ENCODE peak calls at places on chromosomes 16 and 17, in seven cellular contexts. One of them, this sample, is unnamed.

GRCh38 chr17:65515959-65516948 is 45.2 kb downstream of the AXIN2 start:
- DNase-seq in GM23248: peak
- DNase-seq in neural progenitor cell: no peak
- DNase-seq in GM23338: peak
- DNase-seq in hepatocyte: peak
- DNase-seq in SK-N-SH: no peak
- DNase-seq in HCT116: peak
- DNase-seq in this sample: no peak

GRCh38 chr17:56624947-56625346 is 31.4 kb downstream of the NOG start:
- DNase-seq in SK-N-SH: no peak
- DNase-seq in neural progenitor cell: no peak
- DNase-seq in GM23338: peak
- DNase-seq in hepatocyte: no peak
- DNase-seq in HCT116: no peak
- DNase-seq in GM23248: no peak
- DNase-seq in this sample: no peak

GRCh38 chr16:1761751-1762150 is 9.6 kb downstream of the NME3 start:
- DNase-seq in hepatocyte: no peak
- DNase-seq in GM23248: no peak
- DNase-seq in GM23338: no peak
- DNase-seq in SK-N-SH: no peak
- DNase-seq in HCT116: no peak
- DNase-seq in neural progenitor cell: no peak
- DNase-seq in this sample: no peak

GRCh38 chr16:68244903-68245853 is at the start of gene PLA2G15:
- DNase-seq in neural progenitor cell: peak
- DNase-seq in SK-N-SH: peak
- DNase-seq in GM23338: peak
- DNase-seq in GM23248: peak
- DNase-seq in hepatocyte: peak
- DNase-seq in HCT116: peak
- DNase-seq in this sample: peak

GRCh38 chr17:75238020-75238580 is 23.3 kb downstream of the GGA3 start:
- DNase-seq in GM23338: no peak
- DNase-seq in GM23248: no peak
- DNase-seq in hepatocyte: no peak
- DNase-seq in HCT116: no peak
- DNase-seq in neural progenitor cell: no peak
- DNase-seq in SK-N-SH: no peak
- DNase-seq in this sample: no peak

GRCh38 chr16:10128397-10129258 is 53.6 kb downstream of the GRIN2A start:
- DNase-seq in SK-N-SH: no peak
- DNase-seq in GM23338: no peak
- DNase-seq in GM23248: no peak
- DNase-seq in neural progenitor cell: no peak
- DNase-seq in hepatocyte: no peak
- DNase-seq in HCT116: no peak
- DNase-seq in this sample: no peak

GRCh38 chr17:77842148-77842905 is 116.2 kb upstream of the TNRC6C start:
- DNase-seq in GM23248: peak
- DNase-seq in neural progenitor cell: no peak
- DNase-seq in GM23338: no peak
- DNase-seq in hepatocyte: no peak
- DNase-seq in HCT116: no peak
- DNase-seq in SK-N-SH: no peak
- DNase-seq in this sample: peak

GRCh38 chr17:63701477-63702222 is 1.7 kb upstream of the LIMD2 start:
- DNase-seq in GM23338: no peak
- DNase-seq in neural progenitor cell: no peak
- DNase-seq in HCT116: no peak
- DNase-seq in hepatocyte: no peak
- DNase-seq in SK-N-SH: no peak
- DNase-seq in GM23248: no peak
- DNase-seq in this sample: no peak

GRCh38 chr16:85637808-85638186 is 24.7 kb downstream of the GSE1 start:
- DNase-seq in GM23338: no peak
- DNase-seq in GM23248: no peak
- DNase-seq in neural progenitor cell: no peak
- DNase-seq in HCT116: no peak
- DNase-seq in hepatocyte: no peak
- DNase-seq in SK-N-SH: no peak
- DNase-seq in this sample: no peak

GRCh38 chr17:63476494-63476856 is 386 bp upstream of the ACE start:
- DNase-seq in GM23248: peak
- DNase-seq in hepatocyte: peak
- DNase-seq in HCT116: no peak
- DNase-seq in GM23338: peak
- DNase-seq in neural progenitor cell: peak
- DNase-seq in SK-N-SH: peak
- DNase-seq in this sample: peak

GRCh38 chr17:49450735-49451134 is 36.1 kb upstream of the PHB1 start:
- DNase-seq in hepatocyte: no peak
- DNase-seq in GM23248: peak
- DNase-seq in HCT116: no peak
- DNase-seq in neural progenitor cell: no peak
- DNase-seq in SK-N-SH: no peak
- DNase-seq in GM23338: no peak
- DNase-seq in this sample: peak

GRCh38 chr16:31395647-31396046 is 2.5 kb downstream of the ITGAD start:
- DNase-seq in SK-N-SH: no peak
- DNase-seq in HCT116: no peak
- DNase-seq in GM23248: no peak
- DNase-seq in hepatocyte: no peak
- DNase-seq in neural progenitor cell: no peak
- DNase-seq in GM23338: no peak
- DNase-seq in this sample: no peak

GRCh38 chr17:59037960-59038359 is 68.7 kb downstream of the TRIM37 start:
- DNase-seq in GM23338: no peak
- DNase-seq in hepatocyte: no peak
- DNase-seq in GM23248: no peak
- DNase-seq in HCT116: no peak
- DNase-seq in neural progenitor cell: no peak
- DNase-seq in SK-N-SH: no peak
- DNase-seq in this sample: no peak

GRCh38 chr16:53031323-53031942 is 21.3 kb downstream of the CHD9NB start:
- DNase-seq in neural progenitor cell: no peak
- DNase-seq in hepatocyte: no peak
- DNase-seq in GM23338: peak
- DNase-seq in SK-N-SH: no peak
- DNase-seq in GM23248: no peak
- DNase-seq in HCT116: no peak
- DNase-seq in this sample: no peak

GRCh38 chr16:67185003-67185865 is 1.5 kb upstream of the MATCAP1 start:
- DNase-seq in hepatocyte: peak
- DNase-seq in SK-N-SH: peak
- DNase-seq in HCT116: peak
- DNase-seq in neural progenitor cell: peak
- DNase-seq in GM23248: peak
- DNase-seq in GM23338: peak
- DNase-seq in this sample: peak

GRCh38 chr16:46748775-46749705 is 896 bp upstream of the MYLK3 start:
- DNase-seq in GM23338: no peak
- DNase-seq in SK-N-SH: peak
- DNase-seq in hepatocyte: peak
- DNase-seq in neural progenitor cell: no peak
- DNase-seq in HCT116: no peak
- DNase-seq in GM23248: no peak
- DNase-seq in this sample: no peak

GRCh38 chr16:53689636-53690035 is 14.0 kb downstream of the RPGRIP1L start:
- DNase-seq in hepatocyte: no peak
- DNase-seq in neural progenitor cell: no peak
- DNase-seq in GM23338: no peak
- DNase-seq in SK-N-SH: no peak
- DNase-seq in HCT116: no peak
- DNase-seq in GM23248: peak
- DNase-seq in this sample: peak

GRCh38 chr16:48317614-48318013 is 67.6 kb downstream of the SIAH1 start:
- DNase-seq in hepatocyte: no peak
- DNase-seq in GM23338: no peak
- DNase-seq in neural progenitor cell: no peak
- DNase-seq in GM23248: peak
- DNase-seq in HCT116: peak
- DNase-seq in SK-N-SH: no peak
- DNase-seq in this sample: peak

GRCh38 chr17:36529121-36529520 is 5.5 kb downstream of the MYO19 start:
- DNase-seq in GM23248: peak
- DNase-seq in hepatocyte: no peak
- DNase-seq in HCT116: no peak
- DNase-seq in GM23338: no peak
- DNase-seq in neural progenitor cell: no peak
- DNase-seq in SK-N-SH: no peak
- DNase-seq in this sample: peak

GRCh38 chr17:62995377-62995885 is 29.4 kb downstream of the TANC2 start:
- DNase-seq in hepatocyte: peak
- DNase-seq in neural progenitor cell: peak
- DNase-seq in HCT116: peak
- DNase-seq in GM23338: peak
- DNase-seq in GM23248: peak
- DNase-seq in SK-N-SH: peak
- DNase-seq in this sample: peak

GRCh38 chr17:64399767-64400156 is 9.1 kb upstream of the PECAM1 start:
- DNase-seq in SK-N-SH: no peak
- DNase-seq in GM23248: no peak
- DNase-seq in neural progenitor cell: no peak
- DNase-seq in hepatocyte: no peak
- DNase-seq in GM23338: no peak
- DNase-seq in HCT116: no peak
- DNase-seq in this sample: no peak

GRCh38 chr16:89828199-89828869 is at the start of gene SPIRE2:
- DNase-seq in SK-N-SH: peak
- DNase-seq in GM23248: peak
- DNase-seq in neural progenitor cell: peak
- DNase-seq in HCT116: no peak
- DNase-seq in hepatocyte: peak
- DNase-seq in GM23338: peak
- DNase-seq in this sample: peak

GRCh38 chr16:79274197-79274596 is 326.3 kb downstream of the MAF start:
- DNase-seq in hepatocyte: no peak
- DNase-seq in GM23338: no peak
- DNase-seq in neural progenitor cell: no peak
- DNase-seq in GM23248: no peak
- DNase-seq in SK-N-SH: no peak
- DNase-seq in HCT116: no peak
- DNase-seq in this sample: no peak

GRCh38 chr17:82241926-82242697 is 13.3 kb downstream of the SLC16A3 start:
- DNase-seq in SK-N-SH: peak
- DNase-seq in hepatocyte: no peak
- DNase-seq in GM23338: no peak
- DNase-seq in HCT116: no peak
- DNase-seq in neural progenitor cell: no peak
- DNase-seq in GM23248: no peak
- DNase-seq in this sample: peak
- TF ChIP-seq EZH2phosphoT487 in SK-N-SH: no peak
- TF ChIP-seq EZH2phosphoT487 in hepatocyte: no peak
- TF ChIP-seq EZH2phosphoT487 in GM23338: no peak
- TF ChIP-seq EZH2phosphoT487 in HCT116: no peak
- TF ChIP-seq EZH2phosphoT487 in neural progenitor cell: no peak
- TF ChIP-seq EZH2phosphoT487 in GM23248: no peak
- TF ChIP-seq EZH2phosphoT487 in this sample: no peak

GRCh38 chr16:14629612-14629918 is 495 bp downstream of the PARN start:
- DNase-seq in SK-N-SH: no peak
- DNase-seq in GM23338: peak
- DNase-seq in hepatocyte: no peak
- DNase-seq in HCT116: no peak
- DNase-seq in GM23248: peak
- DNase-seq in neural progenitor cell: no peak
- DNase-seq in this sample: no peak
- H3K4me3 ChIP-seq in SK-N-SH: peak
- H3K4me3 ChIP-seq in GM23338: peak
- H3K4me3 ChIP-seq in hepatocyte: peak
- H3K4me3 ChIP-seq in HCT116: peak
- H3K4me3 ChIP-seq in GM23248: peak
- H3K4me3 ChIP-seq in neural progenitor cell: peak
- H3K4me3 ChIP-seq in this sample: peak

DNA sequence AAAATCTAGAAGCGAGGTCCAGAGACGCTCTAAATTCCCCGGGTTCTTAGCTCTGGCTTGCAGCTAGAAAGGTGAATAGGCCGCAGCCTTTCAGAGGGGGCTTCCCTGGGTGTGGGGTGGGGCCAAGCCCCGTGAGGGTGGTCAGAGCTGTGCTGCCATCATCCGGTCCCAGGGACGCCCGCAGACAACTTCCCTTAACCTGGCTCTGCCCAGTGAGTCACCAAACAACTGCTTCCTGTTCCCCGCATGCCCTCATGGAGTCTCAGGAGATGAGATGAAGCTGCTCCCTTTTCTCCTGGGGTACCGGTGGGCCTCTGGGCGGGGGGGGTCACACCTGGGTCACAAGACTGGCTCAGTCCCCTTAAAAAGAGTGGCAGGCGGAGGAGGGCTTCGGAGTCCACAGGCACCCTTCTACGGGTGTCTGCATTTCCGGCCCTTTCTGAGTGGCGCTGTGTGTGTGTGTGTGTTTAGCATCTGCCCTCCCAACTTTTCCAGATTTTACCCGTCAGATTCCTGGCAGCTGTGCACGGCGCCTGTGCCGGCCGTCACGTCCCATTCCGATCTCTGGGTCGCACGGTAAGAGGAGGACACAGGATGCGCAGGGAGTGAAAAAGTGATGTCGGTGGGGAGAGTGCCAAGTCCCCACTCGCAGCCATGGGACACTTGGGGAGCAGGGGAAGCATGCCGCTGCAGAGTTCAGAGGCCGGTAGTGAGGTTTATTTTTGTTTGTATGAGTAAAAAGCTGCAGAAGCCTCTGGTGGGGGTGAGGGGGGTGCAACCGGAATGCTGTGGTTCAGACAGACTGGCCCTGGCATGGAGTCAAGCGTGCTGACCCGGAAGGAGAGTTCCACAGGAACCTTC is 16.7 kb downstream of the HIC1 start:
- DNase-seq in GM23248: peak
- DNase-seq in SK-N-SH: no peak
- DNase-seq in neural progenitor cell: no peak
- DNase-seq in hepatocyte: no peak
- DNase-seq in GM23338: no peak
- DNase-seq in HCT116: no peak
- DNase-seq in this sample: no peak
- TF ChIP-seq EZH2phosphoT487 in GM23248: no peak
- TF ChIP-seq EZH2phosphoT487 in SK-N-SH: no peak
- TF ChIP-seq EZH2phosphoT487 in neural progenitor cell: no peak
- TF ChIP-seq EZH2phosphoT487 in hepatocyte: no peak
- TF ChIP-seq EZH2phosphoT487 in GM23338: no peak
- TF ChIP-seq EZH2phosphoT487 in HCT116: no peak
- TF ChIP-seq EZH2phosphoT487 in this sample: no peak

DNA sequence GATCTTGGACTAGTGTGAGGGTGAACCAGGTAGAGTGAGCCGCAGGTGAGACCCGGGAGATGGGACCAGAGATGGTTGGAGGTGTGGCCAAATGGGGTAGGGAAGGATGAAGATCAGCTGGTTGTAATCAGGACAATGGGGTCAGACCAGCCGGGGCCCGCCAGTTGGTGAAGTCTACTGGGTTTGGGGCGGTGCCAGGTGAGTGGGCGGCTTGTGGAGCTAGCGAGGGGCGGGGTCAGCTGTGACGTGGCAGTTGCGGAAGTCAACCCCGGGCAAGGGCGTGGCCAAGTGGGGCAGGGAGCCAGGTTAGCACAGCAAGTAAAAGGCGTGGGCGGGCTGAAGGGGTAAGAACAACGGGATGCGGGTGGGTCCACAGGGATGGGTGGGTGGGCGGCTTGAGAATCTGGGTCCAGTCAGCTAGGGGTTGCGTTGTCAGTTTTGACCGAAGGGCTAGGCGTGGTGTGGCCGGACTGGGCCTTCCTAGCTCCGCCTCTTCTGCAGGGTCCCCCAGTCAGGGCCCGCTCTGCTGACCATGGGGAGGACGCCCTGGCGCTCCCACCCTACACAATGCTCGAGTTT is 25.5 kb upstream of the ALKBH5 start:
- DNase-seq in HCT116: peak
- DNase-seq in GM23248: peak
- DNase-seq in neural progenitor cell: peak
- DNase-seq in hepatocyte: peak
- DNase-seq in SK-N-SH: no peak
- DNase-seq in GM23338: peak
- DNase-seq in this sample: peak
- H3K4me3 ChIP-seq in HCT116: peak
- H3K4me3 ChIP-seq in GM23248: peak
- H3K4me3 ChIP-seq in neural progenitor cell: peak
- H3K4me3 ChIP-seq in hepatocyte: peak
- H3K4me3 ChIP-seq in SK-N-SH: no peak
- H3K4me3 ChIP-seq in GM23338: peak
- H3K4me3 ChIP-seq in this sample: peak